ENCODE peak calls at places on chromosome 22, in eight cellular contexts. N is Panc1, Q is fibroblast of pulmonary artery, G is bronchial epithelial cell, R is psoas muscle, L is tibial artery, A is fibroblast of villous mesenchyme, D is fibroblast of lung. V is an unnamed sample.

GRCh38 chr22:23151827-23152226 is 6.5 kb downstream of the RAB36 start:
- DNase-seq in Q (no peak), D (no peak), G (no peak), N (no peak), A (no peak), R (no peak), L (no peak), V (no peak)

GRCh38 chr22:23270212-23270733 is 90.0 kb downstream of the BCR start:
- DNase-seq in N (no peak), Q (peak), A (peak), G (no peak), R (no peak), D (peak), L (no peak), V (no peak)

GRCh38 chr22:28802595-28803087 is 2.3 kb upstream of the XBP1 start:
- DNase-seq in L (no peak), Q (no peak), A (no peak), G (no peak), D (no peak), R (no peak), N (no peak), V (no peak)

GRCh38 chr22:37311761-37312312 is 29.5 kb downstream of the CYTH4 start:
- DNase-seq in A (no peak), G (no peak), D (no peak), N (no peak), Q (no peak), R (no peak), L (no peak), V (no peak)

GRCh38 chr22:38215156-38216038 is 13.6 kb downstream of the MAFF start:
- DNase-seq in G (no peak), D (no peak), Q (no peak), N (no peak), A (no peak), R (no peak), L (no peak), V (no peak)

GRCh38 chr22:36374603-36375024 is 13.2 kb downstream of the MYH9 start:
- DNase-seq in N (no peak), A (no peak), G (peak), Q (peak), L (peak), R (peak), D (no peak), V (no peak)

GRCh38 chr22:21687685-21688259 is 22.0 kb downstream of the PPIL2 start:
- DNase-seq in Q (no peak), D (no peak), R (no peak), G (no peak), L (peak), A (no peak), N (no peak), V (no peak)

GRCh38 chr22:50691521-50691920 is 18.9 kb downstream of the SHANK3 start:
- DNase-seq in A (peak), R (no peak), D (peak), L (no peak), G (peak), Q (peak), N (no peak), V (peak)

GRCh38 chr22:20857838-20858614 is 585 bp downstream of the PI4KA start:
- DNase-seq in L (peak), A (peak), R (peak), Q (peak), N (no peak), D (peak), G (peak), V (peak)

DNA sequence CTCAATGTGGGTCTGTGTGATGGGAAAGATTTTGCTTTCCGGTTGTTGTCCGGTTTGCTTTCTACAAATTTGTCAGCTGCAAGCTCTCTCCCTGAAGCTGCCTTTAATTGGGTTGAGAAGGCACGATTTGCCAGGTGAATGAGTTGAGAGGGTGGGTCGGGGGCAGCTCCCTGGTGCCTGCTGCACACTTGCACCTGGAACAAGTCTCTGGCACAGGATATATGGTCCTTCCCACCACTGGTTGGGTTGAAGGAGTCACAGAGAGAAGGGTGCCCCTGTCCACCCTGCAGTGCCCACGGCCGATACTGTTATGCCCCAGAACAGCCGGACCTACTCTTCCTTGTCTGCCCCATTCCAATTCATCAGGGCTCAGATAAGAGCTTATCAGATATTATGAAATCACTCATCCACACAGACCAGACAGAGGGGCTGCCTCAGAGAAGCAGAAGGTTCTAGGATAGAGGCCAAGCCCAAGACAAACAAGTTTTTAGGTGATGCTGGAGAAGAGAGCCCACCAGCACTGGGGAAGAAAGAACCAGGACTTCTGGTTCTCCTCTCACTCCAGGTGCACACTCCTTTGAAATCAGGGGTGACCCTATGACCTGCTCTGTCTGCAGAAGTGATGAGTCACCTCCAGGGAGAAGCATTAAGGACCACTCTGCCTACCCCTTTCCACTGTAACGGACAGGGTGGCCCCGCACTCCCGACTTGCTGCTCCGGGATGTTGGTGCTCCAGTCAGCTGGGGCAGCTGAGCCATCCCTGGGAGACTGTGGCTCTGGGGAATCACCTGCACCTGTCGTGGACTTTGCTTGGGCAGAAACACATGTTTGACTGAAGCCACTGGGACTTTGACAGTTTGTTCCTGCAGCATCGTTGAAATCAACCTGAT is 45.3 kb downstream of the RTL6 start:
- DNase-seq in R (no peak), A (no peak), N (no peak), L (no peak), Q (no peak), G (no peak), D (no peak), V (no peak)
- H3K4me3 ChIP-seq in R (no peak), A (no peak), N (no peak), L (no peak), Q (no peak), G (no peak), D (no peak), V (no peak)

GRCh38 chr22:17119481-17120202 is 1.5 kb downstream of the TMEM121B start:
- DNase-seq in D (peak), R (no peak), L (no peak), N (no peak), G (no peak), A (peak), Q (no peak), V (no peak)
- TF ChIP-seq CTCF in D (peak), R (peak), L (peak), N (no peak), G (peak), A (peak), Q (no peak), V (no peak)

GRCh38 chr22:46046299-46046685 is 69.3 kb upstream of the WNT7B start:
- DNase-seq in Q (no peak), G (no peak), D (no peak), N (no peak), A (no peak), R (no peak), L (no peak), V (no peak)

GRCh38 chr22:46043339-46043738 is 66.4 kb upstream of the WNT7B start:
- DNase-seq in D (no peak), R (no peak), N (no peak), L (peak), Q (no peak), G (no peak), A (no peak), V (no peak)

GRCh38 chr22:46043816-46044717 is 67.1 kb upstream of the WNT7B start:
- DNase-seq in L (peak), R (no peak), G (no peak), D (no peak), N (no peak), Q (no peak), A (peak), V (no peak)

GRCh38 chr22:46045459-46046298 is 68.7 kb upstream of the WNT7B start:
- DNase-seq in A (no peak), Q (no peak), D (no peak), N (no peak), L (peak), G (no peak), R (no peak), V (no peak)

GRCh38 chr22:46044718-46045458 is 67.9 kb upstream of the WNT7B start:
- DNase-seq in L (no peak), N (no peak), R (peak), A (peak), Q (no peak), G (no peak), D (no peak), V (no peak)
- H3K4me3 ChIP-seq in L (peak), N (peak), R (peak), A (peak), Q (peak), G (peak), D (peak), V (peak)

DNA sequence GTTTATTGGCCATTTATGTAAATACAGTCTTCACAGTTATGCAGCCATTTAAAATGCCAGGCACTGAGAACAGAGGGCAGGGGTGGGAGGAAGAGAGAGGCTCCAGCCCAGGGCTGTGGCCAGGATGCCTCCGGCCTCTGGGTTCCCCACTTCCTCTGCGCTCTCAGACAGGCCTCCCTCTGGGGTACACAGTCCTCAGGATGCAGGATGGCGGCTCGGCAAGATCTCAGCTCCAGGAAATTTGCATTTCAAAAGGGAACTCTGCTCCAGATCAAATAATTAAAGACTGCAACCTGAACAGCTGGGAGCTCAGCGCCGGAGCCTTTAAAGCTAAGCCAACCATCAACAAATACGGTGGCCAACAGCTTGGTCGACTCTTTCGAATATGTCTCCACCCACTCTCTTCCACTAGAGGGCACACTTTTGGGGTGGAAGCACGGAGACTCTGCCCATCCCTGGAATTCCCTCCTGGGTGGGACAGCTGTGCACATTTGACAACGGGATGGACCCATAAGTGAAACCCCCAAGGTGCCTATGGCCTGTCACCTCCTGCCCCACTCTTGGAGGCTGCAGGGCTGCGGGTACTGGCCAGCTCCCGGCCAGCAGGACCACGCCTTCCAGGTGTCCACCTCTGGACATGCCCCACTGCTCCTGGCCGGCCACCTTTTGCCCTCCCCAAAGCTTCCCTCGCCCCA is 1044.7 kb downstream of the BRD1 start:
- DNase-seq in Q (no peak), A (no peak), L (peak), D (no peak), G (no peak), N (no peak), R (no peak), V (no peak)
- TF ChIP-seq CTCF in Q (no peak), A (no peak), L (no peak), D (no peak), G (no peak), N (peak), R (no peak), V (no peak)

GRCh38 chr22:45997077-45997774 is 20.3 kb upstream of the WNT7B start:
- DNase-seq in L (peak), D (peak), R (peak), N (no peak), G (peak), A (peak), Q (peak), V (peak)

GRCh38 chr22:45997775-45998637 is 21.0 kb upstream of the WNT7B start:
- DNase-seq in A (no peak), N (no peak), D (no peak), L (no peak), R (peak), G (no peak), Q (no peak), V (no peak)

GRCh38 chr22:45999379-45999971 is 22.5 kb upstream of the WNT7B start:
- DNase-seq in Q (no peak), D (no peak), G (no peak), A (no peak), L (no peak), N (no peak), R (no peak), V (no peak)

GRCh38 chr22:46000081-46001027 is 23.4 kb upstream of the WNT7B start:
- DNase-seq in G (no peak), Q (no peak), L (no peak), D (no peak), A (no peak), N (no peak), R (no peak), V (no peak)

GRCh38 chr22:45998638-45999378 is 21.8 kb upstream of the WNT7B start:
- DNase-seq in G (no peak), R (no peak), D (no peak), N (no peak), Q (no peak), L (no peak), A (no peak), V (no peak)
- H3K4me3 ChIP-seq in G (no peak), R (no peak), D (no peak), N (no peak), Q (no peak), L (no peak), A (no peak), V (no peak)

V was measured in AG09309.